ENCODE peak calls at places on chromosomes 1 and 21, in seven cellular contexts. H, T, B, V, Y, A and E are unnamed samples.

GRCh38 chr1:115089443-115090340 is at the start of gene TSPAN2:
- DNase-seq in Y (peak; percentile 94), H (peak; percentile 59), A (no peak), B (no peak), T (peak; percentile 96), V (peak; percentile 90), E (peak; percentile 79)

GRCh38 chr1:15883326-15883725 is 35.8 kb downstream of the SPEN start:
- DNase-seq in B (no peak), T (no peak), H (no peak), A (no peak), Y (peak; percentile 26), V (no peak), E (no peak)

GRCh38 chr1:23779826-23780371 is 1.7 kb downstream of the PITHD1 start:
- DNase-seq in A (peak; percentile 34), H (peak; percentile 65), T (no peak), B (peak; percentile 65), V (no peak), Y (no peak), E (no peak)

GRCh38 chr1:94773931-94774422 is 46.2 kb upstream of the SLC44A3 start:
- DNase-seq in T (no peak), A (peak; percentile 72), Y (peak; percentile 96), H (peak; percentile 85), B (peak; percentile 93), V (no peak), E (no peak)

GRCh38 chr1:201912832-201913231 is 24.1 kb downstream of the SHISA4 start:
- DNase-seq in A (peak; percentile 41), Y (no peak), H (peak; percentile 73), B (peak; percentile 56), T (no peak), V (no peak), E (no peak)

GRCh38 chr21:32352556-32352955 is 40.3 kb downstream of the URB1 start:
- DNase-seq in H (no peak), T (no peak), B (no peak), V (no peak), Y (no peak), A (no peak), E (no peak)

GRCh38 chr1:185568155-185569123 is 165.8 kb upstream of the HMCN1 start:
- DNase-seq in B (no peak), Y (no peak), A (no peak), T (no peak), V (no peak), H (no peak), E (no peak)

GRCh38 chr1:13799502-13800283 is 99.7 kb downstream of the PRDM2 start:
- DNase-seq in T (no peak), Y (no peak), A (peak; percentile 73), B (no peak), V (no peak), H (no peak), E (no peak)

GRCh38 chr1:1529321-1529720 is 11.1 kb downstream of the TMEM240 start:
- DNase-seq in B (no peak), V (no peak), H (no peak), Y (no peak), A (no peak), T (no peak), E (no peak)

GRCh38 chr1:200908158-200908868 is 13.6 kb downstream of the INAVA start:
- DNase-seq in Y (no peak), B (no peak), V (no peak), A (peak; percentile 80), H (no peak), T (no peak), E (no peak)

GRCh38 chr1:36175137-36176095 is 19.5 kb downstream of the MAP7D1 start:
- DNase-seq in A (no peak), B (peak; percentile 89), T (peak; percentile 48), Y (peak; percentile 88), V (peak; percentile 61), H (peak; percentile 56), E (no peak)

GRCh38 chr1:224959656-224960055 is 30.2 kb downstream of the DNAH14 start:
- DNase-seq in T (no peak), V (no peak), B (no peak), A (no peak), H (no peak), Y (no peak), E (no peak)
- H3K18ac ChIP-seq in T (no peak overlapping the region), V (no peak overlapping the region), B (no peak overlapping the region), A (no peak overlapping the region), H (no peak overlapping the region), Y (no peak overlapping the region), E (no peak overlapping the region)

GRCh38 chr1:78153092-78153736 is 107.4 kb downstream of the GIPC2 start:
- DNase-seq in B (no peak), A (no peak), V (no peak), Y (no peak), T (no peak), H (no peak), E (no peak)
- H3K18ac ChIP-seq in B (no peak overlapping the region), A (no peak overlapping the region), V (no peak overlapping the region), Y (no peak overlapping the region), T (no peak overlapping the region), H (no peak overlapping the region), E (no peak overlapping the region)

GRCh38 chr1:41484881-41485280 is 398 bp upstream of the EDN2 start:
- DNase-seq in B (no peak), A (no peak), V (no peak), H (no peak), Y (no peak), T (no peak), E (no peak)
- H3K18ac ChIP-seq in B (peak overlapping the region; percentile 89), A (peak overlapping the region; percentile 70), V (no peak overlapping the region), H (peak overlapping the region; percentile 68), Y (no peak overlapping the region), T (no peak overlapping the region), E (peak overlapping the region; percentile 77)

GRCh38 chr1:25550155-25550506 is 6.7 kb downstream of the LDLRAP1 start:
- DNase-seq in V (no peak), B (peak; percentile 63), H (peak; percentile 51), Y (no peak), A (no peak), T (no peak), E (no peak)
- H3K18ac ChIP-seq in V (no peak overlapping the region), B (no peak overlapping the region), H (no peak overlapping the region), Y (no peak overlapping the region), A (no peak overlapping the region), T (no peak overlapping the region), E (no peak overlapping the region)

GRCh38 chr1:156638596-156638995 is 3.3 kb upstream of the BCAN start:
- DNase-seq in V (no peak), B (no peak), H (no peak), A (no peak), Y (no peak), T (no peak), E (no peak)
- H3K18ac ChIP-seq in V (no peak overlapping the region), B (no peak overlapping the region), H (no peak overlapping the region), A (no peak overlapping the region), Y (no peak overlapping the region), T (no peak overlapping the region), E (no peak overlapping the region)

GRCh38 chr1:3931310-3931700 is 31.2 kb upstream of the C1orf174 start:
- DNase-seq in A (no peak), Y (no peak), B (no peak), T (no peak), V (no peak), H (no peak), E (no peak)

GRCh38 chr1:3929122-3929521 is 29.1 kb upstream of the C1orf174 start:
- DNase-seq in B (no peak), A (no peak), H (no peak), Y (peak; percentile 50), T (no peak), V (no peak), E (no peak)

GRCh38 chr1:3930696-3931309 is 30.7 kb upstream of the C1orf174 start:
- DNase-seq in V (no peak), H (no peak), A (no peak), T (no peak), B (no peak), Y (peak; percentile 14), E (no peak)

GRCh38 chr1:3930282-3930681 is 30.2 kb upstream of the C1orf174 start:
- DNase-seq in H (no peak), B (no peak), Y (peak; percentile 23), A (no peak), T (no peak), V (no peak), E (no peak)

GRCh38 chr1:3932156-3932555 is 32.1 kb upstream of the C1orf174 start:
- DNase-seq in V (no peak), B (no peak), T (no peak), Y (no peak), A (no peak), H (no peak), E (no peak)
- H3K18ac ChIP-seq in V (no peak overlapping the region), B (no peak overlapping the region), T (no peak overlapping the region), Y (no peak overlapping the region), A (no peak overlapping the region), H (no peak overlapping the region), E (no peak overlapping the region)

DNA sequence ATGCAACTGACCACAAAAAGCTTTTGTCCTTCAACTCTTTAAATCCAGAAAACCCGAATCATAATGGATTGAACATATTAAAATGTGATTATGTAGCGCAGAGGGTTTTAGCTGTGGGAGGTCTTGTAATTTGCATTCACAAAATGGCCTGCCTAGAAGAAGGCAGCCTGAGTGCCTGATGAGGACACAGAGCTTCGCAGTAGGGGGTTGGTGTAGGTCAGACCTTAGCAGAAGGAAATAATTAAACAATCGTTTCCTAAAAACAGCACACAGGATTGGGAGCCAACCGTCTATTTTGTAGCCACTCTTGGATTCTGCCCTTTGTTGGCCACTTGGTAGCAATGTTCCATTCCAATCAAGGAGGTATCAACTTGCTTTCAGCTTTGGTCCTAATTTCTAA is 195.7 kb upstream of the KIAA0040 start:
- DNase-seq in V (no peak), T (no peak), Y (no peak), H (no peak), B (no peak), A (no peak), E (peak; percentile 20)
- H3K18ac ChIP-seq in V (no peak overlapping the region), T (no peak overlapping the region), Y (no peak overlapping the region), H (no peak overlapping the region), B (no peak overlapping the region), A (no peak overlapping the region), E (no peak overlapping the region)